ENCODE peak calls at places on chromosome 6, in eight cellular contexts. H is heart right ventricle; P is colonic mucosa; Q is H1; T is CD4-positive, CD25-positive, alpha-beta regulatory T cell; M is suprapubic skin; Y is stomach; J is dorsolateral prefrontal cortex. B is an unnamed sample.

GRCh38 chr6:33936911-33937310 is 133.1 kb upstream of the MLN start:
- DNase-seq in H (no peak), P (no peak), Q (no peak), T (no peak), M (no peak), Y (no peak), J (no peak), B (no peak)

GRCh38 chr6:45812937-45813336 is 202.7 kb downstream of the CLIC5 start:
- DNase-seq in H (no peak), P (no peak), Q (no peak), T (no peak), M (no peak), Y (no peak), J (peak; percentile 53), B (no peak)

GRCh38 chr6:157383471-157383870 is 2.5 kb downstream of the ZDHHC14 start:
- DNase-seq in H (no peak), P (no peak), Q (no peak), T (no peak), M (no peak), Y (no peak), J (no peak), B (no peak)

GRCh38 chr6:38174806-38175495 is 355.4 kb downstream of the ZFAND3 start:
- DNase-seq in H (no peak), P (no peak), Q (no peak), T (no peak), M (no peak), Y (no peak), J (no peak), B (no peak)

GRCh38 chr6:36334832-36335459 is 1.7 kb downstream of the BNIP5 start:
- DNase-seq in H (no peak), P (peak; percentile 76), Q (no peak), T (no peak), M (no peak), Y (peak; percentile 50), J (peak; percentile 30), B (no peak)

GRCh38 chr6:219641-220198 is 72.6 kb upstream of the DUSP22 start:
- DNase-seq in H (peak; percentile 51), P (no peak), Q (no peak), T (no peak), M (no peak), Y (peak; percentile 43), J (peak; percentile 52), B (no peak)

GRCh38 chr6:40997256-40997957 is 41.6 kb downstream of the UNC5CL start:
- DNase-seq in H (no peak), P (peak; percentile 69), Q (peak; percentile 89), T (no peak), M (no peak), Y (peak; percentile 67), J (no peak), B (no peak)

GRCh38 chr6:34961574-34961973 is 72.5 kb downstream of the ANKS1A start:
- DNase-seq in H (no peak), P (no peak), Q (no peak), T (no peak), M (no peak), Y (no peak), J (no peak), B (no peak)

GRCh38 chr6:24489470-24489869 is at the start of gene GPLD1:
- DNase-seq in H (no peak), P (no peak), Q (no peak), T (no peak), M (no peak), Y (no peak), J (no peak), B (no peak)

DNA sequence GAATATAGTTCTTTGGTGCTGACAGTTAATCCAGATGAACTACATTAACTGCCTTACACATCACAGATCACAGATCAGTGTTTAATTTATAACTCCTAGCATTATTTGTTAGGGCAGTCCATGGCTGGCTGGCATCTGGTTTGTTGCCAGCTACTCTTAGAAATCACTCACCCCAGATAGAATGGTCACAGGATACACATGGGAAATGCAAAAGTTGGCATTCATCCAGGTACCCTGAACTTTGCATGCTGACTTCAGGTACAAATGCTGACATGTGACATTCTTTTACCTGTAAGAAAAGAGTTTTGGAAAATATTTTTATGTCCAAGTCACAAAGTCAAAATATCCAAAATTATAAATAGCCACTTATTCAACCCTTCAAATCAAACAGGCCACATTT is 20.2 kb downstream of the FBXL4 start:
- DNase-seq in H (peak; percentile 11), P (no peak), Q (no peak), T (no peak), M (no peak), Y (peak; percentile 49), J (no peak), B (no peak)
- H3K27ac ChIP-seq in H (no peak overlapping the region), P (no peak overlapping the region), Q (no peak overlapping the region), T (no peak overlapping the region), M (no peak overlapping the region), Y (no peak overlapping the region), J (no peak overlapping the region), B (no peak overlapping the region)

GRCh38 chr6:53043626-53044025 is 21.6 kb upstream of the FBXO9 start:
- DNase-seq in H (no peak), P (no peak), Q (no peak), T (no peak), M (no peak), Y (no peak), J (no peak), B (no peak)

GRCh38 chr6:53042112-53042511 is 23.1 kb upstream of the FBXO9 start:
- DNase-seq in H (no peak), P (no peak), Q (no peak), T (no peak), M (no peak), Y (no peak), J (no peak), B (no peak)

GRCh38 chr6:53046274-53046673 is 18.9 kb upstream of the FBXO9 start:
- DNase-seq in H (no peak), P (no peak), Q (no peak), T (no peak), M (no peak), Y (no peak), J (no peak), B (no peak)

GRCh38 chr6:53044572-53044971 is 20.6 kb upstream of the FBXO9 start:
- DNase-seq in H (no peak), P (no peak), Q (no peak), T (no peak), M (no peak), Y (no peak), J (no peak), B (no peak)

GRCh38 chr6:53044071-53044470 is 21.1 kb upstream of the FBXO9 start:
- DNase-seq in H (peak; percentile 39), P (no peak), Q (no peak), T (no peak), M (no peak), Y (no peak), J (no peak), B (no peak)
- H3K4me3 ChIP-seq in H (no peak overlapping the region), P (no peak overlapping the region), Q (no peak overlapping the region), T (no peak overlapping the region), M (no peak overlapping the region), Y (no peak overlapping the region), J (no peak overlapping the region), B (no peak overlapping the region)

GRCh38 chr6:2957696-2958330 is 13.6 kb downstream of the SERPINB6 start:
- DNase-seq in H (peak; percentile 46), P (no peak), Q (no peak), T (no peak), M (no peak), Y (no peak), J (no peak), B (no peak)
- H3K27ac ChIP-seq in H (peak overlapping the region; percentile 89), P (no peak overlapping the region), Q (no peak overlapping the region), T (no peak overlapping the region), M (no peak overlapping the region), Y (peak overlapping the region; percentile 18), J (peak overlapping the region; percentile 3), B (no peak overlapping the region)

DNA sequence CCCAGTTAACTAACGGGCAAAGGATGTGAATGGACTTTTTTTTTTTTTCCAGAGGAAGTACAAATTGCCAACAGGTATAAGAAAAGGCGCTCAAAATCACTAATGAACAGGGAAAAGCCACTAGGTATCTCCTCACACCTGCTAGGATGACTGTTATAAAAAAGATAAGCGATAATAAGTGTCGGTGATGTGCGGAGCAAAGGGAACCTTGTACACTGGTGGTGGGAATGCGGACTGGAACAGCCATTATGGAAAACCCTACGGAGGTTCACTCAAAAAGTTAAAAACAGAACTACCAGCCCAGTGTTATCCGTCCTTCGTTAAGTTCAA is 787 bp upstream of the RAB32 start:
- DNase-seq in H (no peak), P (no peak), Q (no peak), T (no peak), M (no peak), Y (no peak), J (no peak), B (no peak)
- H3K4me3 ChIP-seq in H (peak overlapping the region; percentile 79), P (peak overlapping the region; percentile 64), Q (peak overlapping the region; percentile 66), T (no peak overlapping the region), M (peak overlapping the region; percentile 76), Y (peak overlapping the region; percentile 82), J (peak overlapping the region; percentile 76), B (no peak overlapping the region)